ENCODE peak calls at places on chromosomes 2 and 18, in six cellular contexts. X, R, Y, F, P and N are unnamed samples.

GRCh38 chr18:80163183-80163582 is 54.1 kb downstream of the ADNP2 start:
- DNase-seq in P (no peak), X (no peak), Y (no peak), F (no peak), R (no peak), N (no peak)

GRCh38 chr2:40243581-40243980 is 208.3 kb downstream of the SLC8A1 start:
- DNase-seq in Y (no peak), F (no peak), R (no peak), P (peak), X (no peak), N (no peak)

GRCh38 chr2:215002500-215002899 is 135.9 kb downstream of the ABCA12 start:
- DNase-seq in R (peak), Y (no peak), X (peak), P (peak), F (no peak), N (peak)

GRCh38 chr2:24164416-24164973 is 10.4 kb upstream of the FAM228A start:
- DNase-seq in P (peak), X (peak), R (no peak), Y (peak), F (no peak), N (no peak)

GRCh38 chr2:241010531-241011295 is 12.3 kb downstream of the SNED1 start:
- DNase-seq in Y (no peak), P (no peak), R (no peak), F (no peak), X (no peak), N (no peak)

GRCh38 chr18:29377346-29377745 is 1200.4 kb upstream of the CDH2 start:
- DNase-seq in Y (no peak), X (no peak), F (no peak), R (no peak), P (no peak), N (no peak)

GRCh38 chr2:107635883-107636282 is 190.8 kb upstream of the RGPD4 start:
- DNase-seq in Y (no peak), X (no peak), R (no peak), F (peak), P (peak), N (no peak)

GRCh38 chr2:128622371-128622770 is 303.7 kb upstream of the HS6ST1 start:
- DNase-seq in Y (no peak), P (no peak), R (no peak), F (no peak), X (no peak), N (no peak)